ENCODE peak calls at places on chromosomes 7 and 10, in six cellular contexts. E is CD14-positive monocyte, Q is mammary epithelial cell, F is IMR-90, C is MCF 10A, S is HFF-Myc. N is an unnamed sample.

GRCh38 chr10:108496131-108496530 is 1331.6 kb upstream of the SORCS1 start:
- DNase-seq in E (no peak), S (no peak), C (no peak), Q (no peak), F (no peak), N (no peak)

GRCh38 chr10:33666686-33667480 is 332.4 kb upstream of the NRP1 start:
- DNase-seq in E (no peak), S (no peak), F (no peak), Q (no peak), C (no peak), N (no peak)

GRCh38 chr10:83603708-83604107 is 535.6 kb upstream of the GHITM start:
- DNase-seq in S (no peak), C (peak; percentile 47), E (no peak), Q (no peak), F (no peak), N (no peak)

GRCh38 chr7:128025380-128025779 is 5.9 kb downstream of the LRRC4 start:
- DNase-seq in E (no peak), C (peak; percentile 56), F (peak; percentile 56), Q (no peak), S (no peak), N (no peak)

GRCh38 chr10:70677016-70677415 is 4.7 kb downstream of the ADAMTS14 start:
- DNase-seq in C (no peak), Q (no peak), E (no peak), F (no peak), S (no peak), N (no peak)

GRCh38 chr10:73061743-73062142 is 34.9 kb downstream of the P4HA1 start:
- DNase-seq in C (no peak), Q (no peak), F (no peak), S (no peak), E (no peak), N (no peak)

GRCh38 chr7:30755384-30756154 is 3.6 kb downstream of the INMT start:
- DNase-seq in S (no peak), C (no peak), F (peak; percentile 25), Q (no peak), E (no peak), N (no peak)

GRCh38 chr7:71193099-71193810 is 61.3 kb downstream of the GALNT17 start:
- DNase-seq in Q (no peak), E (no peak), F (no peak), S (no peak), C (no peak), N (no peak)

GRCh38 chr10:16477757-16478156 is 40.9 kb downstream of the PTER start:
- DNase-seq in E (no peak), Q (no peak), C (no peak), F (no peak), S (no peak), N (no peak)

GRCh38 chr10:106929291-106929925 is 235.1 kb downstream of the SORCS1 start:
- DNase-seq in F (no peak), Q (no peak), S (no peak), E (no peak), C (no peak), N (no peak)
- TF ChIP-seq CTCF in F (no peak), Q (no peak), S (no peak), E (no peak), C (no peak), N (no peak)

GRCh38 chr10:74167443-74167842 is 16.4 kb downstream of the ADK start:
- DNase-seq in Q (no peak), S (no peak), C (no peak), F (no peak), E (no peak), N (no peak)
- TF ChIP-seq CTCF in Q (no peak), S (no peak), C (no peak), F (no peak), E (no peak), N (no peak)

GRCh38 chr7:108118959-108119358 is 11.2 kb downstream of the LAMB4 start:
- DNase-seq in S (no peak), E (no peak), Q (no peak), F (no peak), C (no peak), N (no peak)
- TF ChIP-seq CTCF in S (peak; percentile 20), E (no peak), Q (no peak), F (no peak), C (no peak), N (peak; percentile 16)

GRCh38 chr7:129213828-129214227 is 11.0 kb upstream of the AHCYL2 start:
- DNase-seq in F (no peak), S (no peak), Q (peak; percentile 45), E (no peak), C (peak; percentile 13), N (no peak)
- TF ChIP-seq CTCF in F (no peak), S (no peak), Q (no peak), E (no peak), C (no peak), N (no peak)

GRCh38 chr7:519429-519973 is at the start of gene PDGFA:
- DNase-seq in S (no peak), E (no peak), Q (peak; percentile 55), F (peak; percentile 39), C (peak; percentile 53), N (peak; percentile 28)

GRCh38 chr7:518630-519428 is 817 bp downstream of the PDGFA start:
- DNase-seq in F (peak; percentile 71), E (no peak), S (no peak), Q (peak; percentile 82), C (peak; percentile 83), N (peak; percentile 60)

GRCh38 chr7:521221-522070 is 1.8 kb upstream of the PDGFA start:
- DNase-seq in S (no peak), E (no peak), C (no peak), F (peak; percentile 16), Q (peak; percentile 48), N (no peak)

GRCh38 chr7:520503-521161 is 986 bp upstream of the PDGFA start:
- DNase-seq in E (no peak), Q (no peak), F (no peak), C (no peak), S (no peak), N (no peak)

GRCh38 chr7:519974-520458 is 370 bp upstream of the PDGFA start:
- DNase-seq in E (no peak), S (no peak), Q (peak; percentile 74), C (peak; percentile 60), F (peak; percentile 36), N (peak; percentile 59)
- TF ChIP-seq CTCF in E (peak; percentile 10), S (no peak), Q (no peak), C (no peak), F (peak; percentile 23), N (peak; percentile 27)

DNA sequence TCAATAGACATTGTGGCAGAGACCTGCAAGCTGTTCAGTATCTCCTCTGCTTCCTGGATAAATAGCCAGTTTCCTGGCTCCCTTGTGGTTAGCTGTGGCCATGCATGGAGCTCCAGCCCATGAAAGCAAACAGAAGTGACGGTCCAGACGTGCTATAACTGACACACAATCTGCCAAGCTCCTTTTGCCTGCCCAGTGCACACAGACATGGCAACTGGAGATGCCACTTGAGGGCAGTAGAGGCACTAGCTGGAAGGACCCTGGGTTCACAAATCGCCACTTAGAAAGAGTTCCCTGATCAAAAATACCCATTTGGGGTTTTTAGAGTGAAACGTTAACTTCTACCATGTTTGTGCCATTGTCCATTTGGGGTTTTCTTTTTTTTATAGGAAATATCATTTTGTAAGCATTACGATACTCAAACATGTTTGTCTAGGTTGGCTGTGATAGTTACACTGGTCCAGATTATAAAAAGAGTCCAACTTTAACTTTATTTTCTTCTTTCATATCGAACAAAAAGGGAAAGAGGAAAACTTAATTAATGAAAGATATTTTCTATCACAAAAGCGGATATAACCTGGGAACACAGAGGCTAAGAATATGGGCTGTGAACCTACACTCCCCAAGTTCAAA is 31.3 kb downstream of the KIN start:
- DNase-seq in F (peak; percentile 8), C (peak; percentile 55), S (no peak), E (no peak), Q (peak; percentile 14), N (no peak)
- TF ChIP-seq CTCF in F (peak; percentile 36), C (peak; percentile 45), S (peak; percentile 62), E (no peak), Q (peak; percentile 30), N (peak; percentile 49)

DNA sequence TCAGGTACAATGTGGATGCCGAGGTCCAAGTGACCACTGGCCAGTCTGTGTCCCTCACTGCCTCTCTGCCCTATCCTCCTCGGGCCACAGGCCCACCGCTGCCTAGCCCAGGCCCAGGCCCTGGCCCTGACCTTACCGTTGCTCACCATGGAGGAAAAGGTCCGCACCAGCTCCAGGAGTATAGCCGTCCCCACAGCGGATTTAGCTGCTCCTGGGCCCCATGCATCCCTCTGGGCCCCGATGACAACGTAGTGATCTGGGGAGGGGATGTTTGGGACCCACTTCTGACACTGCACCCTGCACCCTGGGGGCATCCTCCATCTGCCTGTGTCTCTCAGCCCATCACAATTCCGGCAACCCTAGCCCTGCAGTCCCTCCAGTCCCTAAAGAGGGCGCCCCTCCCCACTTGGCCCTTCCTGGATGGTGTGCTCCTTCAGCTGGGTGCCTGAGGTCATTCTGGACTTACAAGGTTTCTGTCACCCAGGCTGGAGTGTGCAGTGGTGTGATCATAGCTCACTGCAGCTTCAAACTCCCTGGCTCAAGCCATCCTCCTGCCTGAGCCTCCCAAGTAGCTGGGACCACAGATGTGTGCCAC is 12.1 kb downstream of the TFR2 start:
- DNase-seq in F (no peak), C (peak; percentile 37), Q (no peak), S (no peak), E (peak; percentile 59), N (no peak)
- TF ChIP-seq CTCF in F (peak; percentile 34), C (peak; percentile 24), Q (no peak), S (peak; percentile 59), E (peak; percentile 44), N (peak; percentile 37)

GRCh38 chr10:44284198-44285084 is 100.5 kb downstream of the CXCL12 start:
- DNase-seq in E (no peak), F (no peak), S (no peak), Q (no peak), C (no peak), N (no peak)
- TF ChIP-seq CTCF in E (no peak), F (no peak), S (no peak), Q (no peak), C (no peak), N (peak; percentile 50)

N was measured in progenitor cell of endocrine pancreas.